ENCODE peak calls at places on chromosomes 16 and 17, in ten cellular contexts. One of them, this sample, is unnamed.
A peak's percentile ranks its signal among the peaks of the same experiment; 100 is the strongest.

GRCh38 chr16:54585966-54586365 is 299.4 kb upstream of the IRX3 start:
- DNase-seq in MCF 10A: no peak
- DNase-seq in neural crest cell: no peak
- DNase-seq in brain microvascular endothelial cell: no peak
- DNase-seq in A549: no peak
- DNase-seq in IMR-90: no peak
- DNase-seq in transverse colon: no peak
- DNase-seq in PC-9: no peak
- DNase-seq in neural progenitor cell: peak; percentile 32
- DNase-seq in fibroblast of mammary gland: no peak
- DNase-seq in this sample: no peak

GRCh38 chr17:20216154-20216815 is 207.1 kb downstream of the SPECC1 start:
- DNase-seq in PC-9: no peak
- DNase-seq in neural progenitor cell: no peak
- DNase-seq in MCF 10A: no peak
- DNase-seq in neural crest cell: no peak
- DNase-seq in fibroblast of mammary gland: no peak
- DNase-seq in brain microvascular endothelial cell: no peak
- DNase-seq in transverse colon: no peak
- DNase-seq in IMR-90: no peak
- DNase-seq in A549: peak; percentile 48
- DNase-seq in this sample: no peak

GRCh38 chr17:31508310-31509094 is 117.0 kb downstream of the RAB11FIP4 start:
- DNase-seq in IMR-90: peak; percentile 8
- DNase-seq in transverse colon: no peak
- DNase-seq in neural crest cell: no peak
- DNase-seq in MCF 10A: no peak
- DNase-seq in brain microvascular endothelial cell: no peak
- DNase-seq in fibroblast of mammary gland: no peak
- DNase-seq in A549: peak; percentile 41
- DNase-seq in neural progenitor cell: peak; percentile 36
- DNase-seq in PC-9: no peak
- DNase-seq in this sample: no peak

GRCh38 chr17:79864617-79865250 is 25.5 kb upstream of the CBX4 start:
- DNase-seq in A549: no peak
- DNase-seq in neural crest cell: no peak
- DNase-seq in neural progenitor cell: no peak
- DNase-seq in IMR-90: no peak
- DNase-seq in PC-9: no peak
- DNase-seq in MCF 10A: no peak
- DNase-seq in fibroblast of mammary gland: no peak
- DNase-seq in transverse colon: no peak
- DNase-seq in brain microvascular endothelial cell: no peak
- DNase-seq in this sample: no peak

GRCh38 chr16:89880477-89881367 is 7.3 kb downstream of the TCF25 start:
- DNase-seq in neural crest cell: no peak
- DNase-seq in MCF 10A: no peak
- DNase-seq in IMR-90: no peak
- DNase-seq in neural progenitor cell: no peak
- DNase-seq in PC-9: no peak
- DNase-seq in brain microvascular endothelial cell: no peak
- DNase-seq in transverse colon: no peak
- DNase-seq in fibroblast of mammary gland: no peak
- DNase-seq in A549: no peak
- DNase-seq in this sample: no peak

GRCh38 chr17:9436629-9437028 is 139.0 kb downstream of the STX8 start:
- DNase-seq in MCF 10A: no peak
- DNase-seq in PC-9: no peak
- DNase-seq in IMR-90: no peak
- DNase-seq in brain microvascular endothelial cell: no peak
- DNase-seq in transverse colon: no peak
- DNase-seq in fibroblast of mammary gland: peak; percentile 60
- DNase-seq in neural crest cell: no peak
- DNase-seq in neural progenitor cell: no peak
- DNase-seq in A549: no peak
- DNase-seq in this sample: no peak

GRCh38 chr17:4738136-4739121 is 1.2 kb upstream of the ZMYND15 start:
- DNase-seq in neural crest cell: no peak
- DNase-seq in IMR-90: no peak
- DNase-seq in fibroblast of mammary gland: no peak
- DNase-seq in neural progenitor cell: peak; percentile 33
- DNase-seq in A549: no peak
- DNase-seq in brain microvascular endothelial cell: no peak
- DNase-seq in transverse colon: peak; percentile 57
- DNase-seq in MCF 10A: peak; percentile 45
- DNase-seq in PC-9: peak; percentile 85
- DNase-seq in this sample: no peak

GRCh38 chr17:48162305-48162934 is 54.9 kb downstream of the SNX11 start:
- DNase-seq in A549: peak; percentile 18
- DNase-seq in fibroblast of mammary gland: no peak
- DNase-seq in PC-9: no peak
- DNase-seq in brain microvascular endothelial cell: no peak
- DNase-seq in MCF 10A: no peak
- DNase-seq in neural progenitor cell: no peak
- DNase-seq in neural crest cell: no peak
- DNase-seq in IMR-90: no peak
- DNase-seq in transverse colon: no peak
- DNase-seq in this sample: no peak

DNA sequence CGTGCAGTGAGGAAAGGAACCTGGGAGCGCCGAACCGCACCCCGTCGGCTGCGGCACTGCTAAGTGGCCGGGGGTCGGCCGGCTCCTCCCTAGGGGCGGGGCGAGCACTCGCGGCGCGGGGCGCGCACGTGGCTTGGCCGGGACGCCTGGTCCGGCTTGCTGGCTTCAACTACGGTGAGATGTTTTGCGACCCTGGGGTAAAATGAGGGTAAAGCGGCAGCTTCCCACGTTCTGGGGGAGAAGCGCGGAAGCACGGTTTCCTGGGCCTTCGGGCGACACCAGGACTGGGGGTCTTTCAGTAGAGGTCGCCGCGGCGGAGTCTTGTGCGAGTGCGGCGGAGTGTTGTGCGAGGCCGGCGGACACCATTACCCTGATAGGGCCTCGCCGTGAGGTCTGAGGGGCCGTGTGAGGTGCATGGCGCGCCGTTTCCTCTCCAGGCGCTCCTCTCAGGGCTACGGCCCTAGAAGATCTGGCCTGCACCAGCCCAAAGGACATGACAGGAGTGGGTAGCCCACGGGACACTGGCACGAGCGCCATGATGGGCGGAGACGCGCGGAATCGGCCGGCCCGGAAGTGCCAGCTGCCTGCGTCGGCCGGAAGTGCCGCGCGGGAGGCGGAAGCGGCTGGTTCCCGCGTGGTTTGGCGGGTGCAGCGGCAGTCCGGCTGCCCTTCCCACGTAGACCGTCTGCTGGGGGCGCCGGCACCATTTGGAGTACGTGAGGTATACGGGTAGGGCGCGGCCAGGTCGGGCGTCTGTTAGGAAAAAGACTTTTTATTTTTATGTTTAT is at the start of gene PIGW:
- DNase-seq in IMR-90: peak; percentile 85
- DNase-seq in neural progenitor cell: peak; percentile 95
- DNase-seq in MCF 10A: peak; percentile 93
- DNase-seq in PC-9: peak; percentile 82
- DNase-seq in brain microvascular endothelial cell: peak; percentile 80
- DNase-seq in A549: peak; percentile 96
- DNase-seq in transverse colon: peak; percentile 93
- DNase-seq in fibroblast of mammary gland: peak; percentile 84
- DNase-seq in neural crest cell: peak; percentile 81
- DNase-seq in this sample: peak; percentile 25
- TF ChIP-seq CTCF in IMR-90: no peak
- TF ChIP-seq CTCF in neural progenitor cell: no peak
- TF ChIP-seq CTCF in MCF 10A: no peak
- TF ChIP-seq CTCF in PC-9: no peak
- TF ChIP-seq CTCF in brain microvascular endothelial cell: no peak
- TF ChIP-seq CTCF in A549: no peak
- TF ChIP-seq CTCF in transverse colon: no peak
- TF ChIP-seq CTCF in fibroblast of mammary gland: no peak
- TF ChIP-seq CTCF in neural crest cell: peak; percentile 19
- TF ChIP-seq CTCF in this sample: no peak

GRCh38 chr16:67655363-67655762 is 4.7 kb downstream of the ACD start:
- DNase-seq in brain microvascular endothelial cell: no peak
- DNase-seq in PC-9: no peak
- DNase-seq in IMR-90: no peak
- DNase-seq in neural progenitor cell: no peak
- DNase-seq in transverse colon: no peak
- DNase-seq in A549: no peak
- DNase-seq in MCF 10A: no peak
- DNase-seq in neural crest cell: no peak
- DNase-seq in fibroblast of mammary gland: no peak
- DNase-seq in this sample: no peak

GRCh38 chr16:67652578-67653130 is 7.4 kb downstream of the ACD start:
- DNase-seq in transverse colon: no peak
- DNase-seq in neural crest cell: no peak
- DNase-seq in fibroblast of mammary gland: no peak
- DNase-seq in PC-9: no peak
- DNase-seq in neural progenitor cell: peak; percentile 88
- DNase-seq in A549: no peak
- DNase-seq in MCF 10A: no peak
- DNase-seq in brain microvascular endothelial cell: no peak
- DNase-seq in IMR-90: no peak
- DNase-seq in this sample: no peak

GRCh38 chr16:67651847-67652246 is 6.9 kb downstream of the CARMIL2 start:
- DNase-seq in IMR-90: no peak
- DNase-seq in transverse colon: no peak
- DNase-seq in PC-9: no peak
- DNase-seq in neural progenitor cell: no peak
- DNase-seq in MCF 10A: no peak
- DNase-seq in brain microvascular endothelial cell: no peak
- DNase-seq in fibroblast of mammary gland: no peak
- DNase-seq in A549: no peak
- DNase-seq in neural crest cell: no peak
- DNase-seq in this sample: no peak

GRCh38 chr16:67654069-67654911 is 5.8 kb downstream of the ACD start:
- DNase-seq in transverse colon: no peak
- DNase-seq in neural progenitor cell: no peak
- DNase-seq in MCF 10A: no peak
- DNase-seq in fibroblast of mammary gland: no peak
- DNase-seq in neural crest cell: no peak
- DNase-seq in PC-9: no peak
- DNase-seq in IMR-90: no peak
- DNase-seq in brain microvascular endothelial cell: no peak
- DNase-seq in A549: no peak
- DNase-seq in this sample: no peak

DNA sequence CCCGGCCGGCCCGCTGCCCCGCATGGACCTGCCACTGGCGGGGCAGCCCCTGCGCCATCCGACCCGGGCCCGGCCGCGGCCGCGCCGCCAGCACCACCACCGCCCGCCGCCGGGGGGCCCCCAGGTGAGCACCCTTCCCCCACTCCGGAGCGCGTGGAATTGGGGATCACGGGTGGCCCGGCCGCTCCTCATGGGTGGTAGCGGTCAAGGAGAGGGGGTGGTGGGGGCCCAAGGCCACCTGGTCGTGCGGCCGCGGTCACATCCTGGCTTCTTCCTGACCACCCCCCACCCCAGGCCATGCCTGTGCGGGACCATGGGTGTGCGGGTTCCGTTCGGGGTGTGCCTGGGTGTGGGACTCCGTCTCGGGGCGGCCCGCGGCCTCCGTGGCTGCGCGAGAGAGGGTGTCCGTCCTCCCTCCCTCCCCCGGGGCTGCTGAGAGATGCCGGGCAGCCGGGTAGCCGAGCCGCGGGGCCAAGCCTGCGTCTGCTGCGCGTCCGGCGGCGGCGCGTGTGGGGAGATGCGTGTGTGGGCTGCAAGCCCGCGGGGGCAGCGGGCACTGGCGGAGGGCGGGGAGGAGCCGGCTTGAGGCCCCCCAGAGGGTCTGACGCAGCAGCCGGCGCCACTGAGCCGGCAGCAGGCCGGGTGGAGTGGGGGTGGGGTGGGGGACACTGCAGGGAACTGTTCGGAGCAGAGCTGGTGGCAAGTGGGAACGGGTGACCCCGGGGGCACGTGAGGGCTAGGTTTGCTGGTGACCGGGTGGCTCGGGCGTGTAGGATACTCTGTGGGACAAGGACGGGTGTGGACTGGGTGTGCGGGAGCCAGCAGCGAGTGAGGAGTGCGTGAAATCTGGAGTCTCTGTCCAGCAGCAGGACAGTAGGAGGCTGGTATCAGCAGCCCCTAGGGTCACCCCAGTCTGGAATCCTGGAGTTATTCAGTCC is 6.7 kb downstream of the ACD start:
- DNase-seq in brain microvascular endothelial cell: no peak
- DNase-seq in transverse colon: no peak
- DNase-seq in A549: no peak
- DNase-seq in neural crest cell: no peak
- DNase-seq in MCF 10A: no peak
- DNase-seq in PC-9: no peak
- DNase-seq in IMR-90: no peak
- DNase-seq in neural progenitor cell: peak; percentile 51
- DNase-seq in fibroblast of mammary gland: no peak
- DNase-seq in this sample: no peak
- TF ChIP-seq CTCF in brain microvascular endothelial cell: peak; percentile 32
- TF ChIP-seq CTCF in transverse colon: no peak
- TF ChIP-seq CTCF in A549: no peak
- TF ChIP-seq CTCF in neural crest cell: peak; percentile 62
- TF ChIP-seq CTCF in MCF 10A: peak; percentile 11
- TF ChIP-seq CTCF in PC-9: peak; percentile 47
- TF ChIP-seq CTCF in IMR-90: peak; percentile 22
- TF ChIP-seq CTCF in neural progenitor cell: peak; percentile 40
- TF ChIP-seq CTCF in fibroblast of mammary gland: no peak
- TF ChIP-seq CTCF in this sample: no peak

GRCh38 chr16:68324780-68325357 is 14.1 kb downstream of the PRMT7 start:
- DNase-seq in fibroblast of mammary gland: peak; percentile 22
- DNase-seq in neural progenitor cell: no peak
- DNase-seq in PC-9: no peak
- DNase-seq in A549: no peak
- DNase-seq in brain microvascular endothelial cell: no peak
- DNase-seq in neural crest cell: no peak
- DNase-seq in IMR-90: no peak
- DNase-seq in MCF 10A: no peak
- DNase-seq in transverse colon: no peak
- DNase-seq in this sample: no peak

GRCh38 chr16:68328151-68328859 is 17.5 kb downstream of the PRMT7 start:
- DNase-seq in brain microvascular endothelial cell: peak; percentile 77
- DNase-seq in neural crest cell: peak; percentile 69
- DNase-seq in IMR-90: peak; percentile 83
- DNase-seq in A549: peak; percentile 88
- DNase-seq in MCF 10A: peak; percentile 88
- DNase-seq in neural progenitor cell: peak; percentile 94
- DNase-seq in fibroblast of mammary gland: peak; percentile 85
- DNase-seq in transverse colon: peak; percentile 80
- DNase-seq in PC-9: peak; percentile 88
- DNase-seq in this sample: peak; percentile 62

GRCh38 chr16:68332411-68333121 is 21.7 kb downstream of the PRMT7 start:
- DNase-seq in A549: no peak
- DNase-seq in neural progenitor cell: no peak
- DNase-seq in IMR-90: peak; percentile 52
- DNase-seq in PC-9: no peak
- DNase-seq in MCF 10A: no peak
- DNase-seq in fibroblast of mammary gland: peak; percentile 55
- DNase-seq in transverse colon: peak; percentile 37
- DNase-seq in brain microvascular endothelial cell: peak; percentile 69
- DNase-seq in neural crest cell: no peak
- DNase-seq in this sample: no peak

GRCh38 chr16:68331879-68332410 is 21.1 kb downstream of the PRMT7 start:
- DNase-seq in brain microvascular endothelial cell: peak; percentile 32
- DNase-seq in fibroblast of mammary gland: peak; percentile 40
- DNase-seq in transverse colon: no peak
- DNase-seq in A549: no peak
- DNase-seq in PC-9: no peak
- DNase-seq in neural crest cell: no peak
- DNase-seq in IMR-90: peak; percentile 83
- DNase-seq in MCF 10A: no peak
- DNase-seq in neural progenitor cell: no peak
- DNase-seq in this sample: no peak

GRCh38 chr16:68328860-68329370 is 18.1 kb downstream of the PRMT7 start:
- DNase-seq in MCF 10A: no peak
- DNase-seq in fibroblast of mammary gland: no peak
- DNase-seq in neural progenitor cell: no peak
- DNase-seq in IMR-90: no peak
- DNase-seq in PC-9: peak; percentile 41
- DNase-seq in neural crest cell: no peak
- DNase-seq in transverse colon: no peak
- DNase-seq in A549: no peak
- DNase-seq in brain microvascular endothelial cell: no peak
- DNase-seq in this sample: no peak
- TF ChIP-seq CTCF in MCF 10A: no peak
- TF ChIP-seq CTCF in fibroblast of mammary gland: no peak
- TF ChIP-seq CTCF in neural progenitor cell: no peak
- TF ChIP-seq CTCF in IMR-90: no peak
- TF ChIP-seq CTCF in PC-9: no peak
- TF ChIP-seq CTCF in neural crest cell: no peak
- TF ChIP-seq CTCF in transverse colon: no peak
- TF ChIP-seq CTCF in A549: no peak
- TF ChIP-seq CTCF in brain microvascular endothelial cell: no peak
- TF ChIP-seq CTCF in this sample: no peak

GRCh38 chr17:78227455-78227916 is 3.9 kb upstream of the TMEM235 start:
- DNase-seq in brain microvascular endothelial cell: no peak
- DNase-seq in IMR-90: peak; percentile 16
- DNase-seq in fibroblast of mammary gland: no peak
- DNase-seq in neural progenitor cell: peak; percentile 42
- DNase-seq in A549: no peak
- DNase-seq in PC-9: no peak
- DNase-seq in neural crest cell: no peak
- DNase-seq in MCF 10A: no peak
- DNase-seq in transverse colon: no peak
- DNase-seq in this sample: no peak
- TF ChIP-seq CTCF in brain microvascular endothelial cell: no peak
- TF ChIP-seq CTCF in IMR-90: no peak
- TF ChIP-seq CTCF in fibroblast of mammary gland: no peak
- TF ChIP-seq CTCF in neural progenitor cell: no peak
- TF ChIP-seq CTCF in A549: no peak
- TF ChIP-seq CTCF in PC-9: no peak
- TF ChIP-seq CTCF in neural crest cell: no peak
- TF ChIP-seq CTCF in MCF 10A: no peak
- TF ChIP-seq CTCF in transverse colon: no peak
- TF ChIP-seq CTCF in this sample: no peak

This sample was measured in AG09309.